ENCODE peak calls at places on chromosomes 2 and 18, in six cellular contexts. K is ascending aorta, X is tibial nerve, W is ovary, H is PC-3, G is mammary epithelial cell. P is an unnamed sample. For H3K4me1, the result is how much of the 10 kb centered on the place peaks cover.

GRCh38 chr2:17748745-17749144 is 4.9 kb downstream of the SMC6 start:
- DNase-seq in K (no peak), X (no peak), H (no peak), G (no peak), W (no peak), P (no peak)

GRCh38 chr2:222673883-222674282 is 2.4 kb downstream of the MOGAT1 start:
- DNase-seq in H (no peak), X (no peak), G (no peak), W (no peak), K (no peak), P (no peak)

GRCh38 chr18:78506031-78506461 is 473.6 kb upstream of the SALL3 start:
- DNase-seq in K (peak), W (no peak), G (no peak), H (no peak), X (no peak), P (no peak)

GRCh38 chr2:162106146-162106551 is 32.1 kb upstream of the DPP4 start:
- DNase-seq in H (no peak), X (no peak), G (peak), W (no peak), K (no peak), P (no peak)

GRCh38 chr2:113212245-113213060 is 38.7 kb downstream of the PSD4 start:
- DNase-seq in W (peak), X (peak), H (no peak), K (no peak), G (no peak), P (peak)

GRCh38 chr2:226740039-226740648 is 59.5 kb downstream of the IRS1 start:
- DNase-seq in H (no peak), W (no peak), K (no peak), G (no peak), X (no peak), P (no peak)

GRCh38 chr2:168596881-168597280 is 140.8 kb downstream of the CERS6 start:
- DNase-seq in K (no peak), X (no peak), G (peak), W (no peak), H (peak), P (no peak)

GRCh38 chr18:31040982-31041345 is 1.6 kb downstream of the DSC3 start:
- DNase-seq in X (no peak), K (no peak), W (no peak), H (peak), G (peak), P (no peak)

GRCh38 chr2:217994776-217995274 is 8.0 kb downstream of the TNS1 start:
- DNase-seq in W (no peak), H (peak), K (no peak), G (peak), X (no peak), P (peak)

GRCh38 chr2:46990231-46990588 is 74.6 kb upstream of the MCFD2 start:
- DNase-seq in X (no peak), W (no peak), G (no peak), K (no peak), H (no peak), P (no peak)
- H3K4me1 ChIP-seq in X (under half), W (under half), G (under half), K (half or more), H (under half), P (under half)

DNA sequence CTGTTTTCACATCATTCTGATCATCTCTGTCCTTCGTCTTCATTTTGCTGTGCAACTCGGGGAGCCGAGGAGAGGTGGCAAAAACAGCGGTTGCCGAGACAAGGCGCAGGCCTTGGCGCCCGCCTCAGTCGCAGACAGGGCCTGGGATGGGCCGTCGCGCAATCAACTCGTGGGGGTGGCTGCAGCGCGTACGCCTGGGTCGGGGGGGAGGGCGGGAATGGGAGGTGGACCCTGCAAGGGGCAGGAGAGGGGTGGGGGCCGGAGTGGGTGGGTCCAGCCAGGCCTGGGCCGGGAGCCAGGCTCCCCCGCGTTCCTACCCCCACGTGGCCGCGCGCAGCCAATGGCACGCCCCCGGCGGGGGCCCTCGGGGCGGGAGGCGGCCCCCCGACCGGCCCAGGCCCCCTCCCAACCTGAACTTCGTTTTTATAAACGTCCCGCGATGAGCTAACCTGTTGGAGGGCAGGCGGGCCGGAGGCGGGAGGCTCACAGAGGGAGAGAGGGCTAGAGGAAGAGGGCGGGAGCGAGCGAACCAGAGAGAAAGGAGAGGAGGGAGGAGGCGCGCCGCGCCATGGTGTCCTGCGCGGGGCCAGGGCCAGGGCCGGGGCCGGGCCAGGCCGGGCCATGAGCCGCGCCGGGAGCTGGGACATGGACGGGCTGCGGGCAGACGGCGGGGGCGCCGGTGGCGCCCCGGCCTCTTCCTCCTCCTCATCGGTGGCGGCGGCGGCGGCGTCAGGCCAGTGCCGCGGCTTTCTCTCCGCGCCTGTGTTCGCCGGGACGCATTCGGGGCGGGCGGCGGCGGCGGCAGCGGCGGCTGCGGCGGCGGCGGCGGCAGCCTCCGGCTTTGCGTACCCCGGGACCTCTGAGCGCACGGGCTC is at the start of gene HOXD13:
- DNase-seq in G (no peak), W (no peak), X (no peak), H (no peak), K (peak), P (peak)
- H3K4me3 ChIP-seq in G (no peak), W (peak), X (no peak), H (peak), K (peak), P (peak)

GRCh38 chr2:215747244-215747620 is 266.1 kb downstream of the MREG start:
- DNase-seq in G (peak), H (peak), K (no peak), X (no peak), W (no peak), P (no peak)

GRCh38 chr2:215750763-215751162 is 262.6 kb downstream of the MREG start:
- DNase-seq in K (no peak), W (no peak), X (no peak), H (no peak), G (no peak), P (no peak)

GRCh38 chr2:215749092-215749957 is 264.0 kb downstream of the MREG start:
- DNase-seq in W (no peak), G (no peak), X (peak), K (peak), H (peak), P (no peak)

GRCh38 chr2:215746507-215747243 is 266.7 kb downstream of the MREG start:
- DNase-seq in H (no peak), X (no peak), W (no peak), K (no peak), G (no peak), P (no peak)

GRCh38 chr2:215748446-215748845 is 264.9 kb downstream of the MREG start:
- DNase-seq in K (no peak), W (no peak), H (no peak), X (peak), G (peak), P (no peak)
- H3K27ac ChIP-seq in K (no peak), W (no peak), H (peak), X (no peak), G (no peak), P (no peak)

DNA sequence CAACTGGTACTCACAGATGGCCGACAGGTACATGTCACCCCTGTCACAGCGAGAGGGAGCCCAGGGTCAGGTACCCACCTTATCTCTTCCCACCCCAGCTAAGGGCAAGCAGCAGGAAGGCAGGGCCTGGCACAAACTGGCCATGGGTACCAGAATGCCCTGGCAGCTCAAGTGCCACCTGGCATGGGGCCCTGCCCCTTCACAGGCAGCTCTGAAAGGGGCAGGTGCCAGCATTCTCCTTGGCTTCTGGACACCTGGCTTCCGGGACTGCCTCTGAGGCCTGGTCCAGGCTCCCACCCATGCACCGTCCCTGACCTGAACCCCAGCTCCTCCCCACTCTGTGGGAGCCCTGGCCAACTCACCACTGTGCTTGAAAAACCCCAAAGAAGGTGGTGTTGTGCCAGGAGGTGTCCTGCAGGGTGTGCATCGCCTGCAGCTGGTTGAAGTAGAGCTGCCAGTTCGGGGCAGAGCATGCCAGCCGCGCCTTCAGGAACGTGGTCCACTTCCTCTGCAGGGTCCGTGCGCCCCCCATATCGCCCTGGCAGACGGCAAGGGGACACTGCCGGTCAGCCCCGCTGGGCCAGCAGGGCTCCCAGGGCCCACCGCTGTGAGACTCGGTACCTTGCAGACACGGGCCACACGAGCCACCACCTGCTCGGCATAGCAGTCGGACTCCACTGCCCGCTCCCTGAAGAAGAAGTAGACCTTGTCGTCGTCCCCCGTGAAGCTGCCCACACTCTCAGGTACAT is 5.4 kb downstream of the SEMA4C start:
- DNase-seq in X (no peak), H (no peak), G (no peak), W (no peak), K (no peak), P (no peak)
- H3K4me1 ChIP-seq in X (under half), H (under half), G (under half), W (under half), K (under half), P (under half)